ENCODE peak calls at places on chromosomes 7 and 10, in seven cellular contexts. One of them, this sample, is unnamed.

GRCh38 chr10:62335326-62335725 is 38.8 kb upstream of the ZNF365 start:
- DNase-seq in GM13976: no peak
- DNase-seq in lung: no peak
- DNase-seq in activated gamma-delta T cell treated with Interleukin-2 at 50 U/mL for 16 hours: no peak
- DNase-seq in kidney tubule cell: peak; percentile 46
- DNase-seq in BE2C: no peak
- DNase-seq in activated CD8-positive, alpha-beta T cell treated with anti-CD3 and anti-CD28 coated beads for 36 hours: no peak
- DNase-seq in this sample: no peak

GRCh38 chr7:87628780-87629569 is 777 bp downstream of the RUNDC3B start:
- DNase-seq in BE2C: peak; percentile 43
- DNase-seq in activated gamma-delta T cell treated with Interleukin-2 at 50 U/mL for 16 hours: peak; percentile 20
- DNase-seq in lung: peak; percentile 29
- DNase-seq in kidney tubule cell: peak; percentile 65
- DNase-seq in activated CD8-positive, alpha-beta T cell treated with anti-CD3 and anti-CD28 coated beads for 36 hours: peak; percentile 64
- DNase-seq in GM13976: peak; percentile 32
- DNase-seq in this sample: no peak

GRCh38 chr10:133439517-133440461 is 14.0 kb upstream of the SCART1 start:
- DNase-seq in activated CD8-positive, alpha-beta T cell treated with anti-CD3 and anti-CD28 coated beads for 36 hours: no peak
- DNase-seq in BE2C: no peak
- DNase-seq in GM13976: peak; percentile 11
- DNase-seq in activated gamma-delta T cell treated with Interleukin-2 at 50 U/mL for 16 hours: no peak
- DNase-seq in lung: peak; percentile 25
- DNase-seq in kidney tubule cell: no peak
- DNase-seq in this sample: no peak

GRCh38 chr10:100826983-100827818 is 81.8 kb downstream of the PAX2 start:
- DNase-seq in kidney tubule cell: no peak
- DNase-seq in lung: peak; percentile 28
- DNase-seq in activated gamma-delta T cell treated with Interleukin-2 at 50 U/mL for 16 hours: no peak
- DNase-seq in activated CD8-positive, alpha-beta T cell treated with anti-CD3 and anti-CD28 coated beads for 36 hours: peak; percentile 44
- DNase-seq in GM13976: peak; percentile 74
- DNase-seq in BE2C: peak; percentile 35
- DNase-seq in this sample: no peak

GRCh38 chr10:94281654-94282053 is 81.1 kb downstream of the NOC3L start:
- DNase-seq in activated gamma-delta T cell treated with Interleukin-2 at 50 U/mL for 16 hours: no peak
- DNase-seq in GM13976: no peak
- DNase-seq in activated CD8-positive, alpha-beta T cell treated with anti-CD3 and anti-CD28 coated beads for 36 hours: no peak
- DNase-seq in lung: no peak
- DNase-seq in kidney tubule cell: no peak
- DNase-seq in BE2C: no peak
- DNase-seq in this sample: no peak

GRCh38 chr10:130136214-130137076 is at the start of gene GLRX3:
- DNase-seq in lung: peak; percentile 87
- DNase-seq in GM13976: peak; percentile 97
- DNase-seq in kidney tubule cell: peak; percentile 84
- DNase-seq in BE2C: peak; percentile 91
- DNase-seq in activated gamma-delta T cell treated with Interleukin-2 at 50 U/mL for 16 hours: peak; percentile 87
- DNase-seq in activated CD8-positive, alpha-beta T cell treated with anti-CD3 and anti-CD28 coated beads for 36 hours: peak; percentile 93
- DNase-seq in this sample: peak; percentile 70

GRCh38 chr7:119562839-119563238 is 710.1 kb upstream of the KCND2 start:
- DNase-seq in BE2C: no peak
- DNase-seq in activated gamma-delta T cell treated with Interleukin-2 at 50 U/mL for 16 hours: no peak
- DNase-seq in GM13976: no peak
- DNase-seq in activated CD8-positive, alpha-beta T cell treated with anti-CD3 and anti-CD28 coated beads for 36 hours: no peak
- DNase-seq in lung: no peak
- DNase-seq in kidney tubule cell: no peak
- DNase-seq in this sample: no peak

GRCh38 chr10:31319602-31320178 is 674 bp downstream of the ZEB1 start:
- DNase-seq in kidney tubule cell: no peak
- DNase-seq in BE2C: no peak
- DNase-seq in activated CD8-positive, alpha-beta T cell treated with anti-CD3 and anti-CD28 coated beads for 36 hours: no peak
- DNase-seq in activated gamma-delta T cell treated with Interleukin-2 at 50 U/mL for 16 hours: no peak
- DNase-seq in lung: peak; percentile 28
- DNase-seq in GM13976: peak; percentile 38
- DNase-seq in this sample: no peak

GRCh38 chr7:11492307-11492706 is 339.7 kb downstream of the THSD7A start:
- DNase-seq in kidney tubule cell: no peak
- DNase-seq in activated gamma-delta T cell treated with Interleukin-2 at 50 U/mL for 16 hours: no peak
- DNase-seq in BE2C: no peak
- DNase-seq in lung: no peak
- DNase-seq in GM13976: no peak
- DNase-seq in activated CD8-positive, alpha-beta T cell treated with anti-CD3 and anti-CD28 coated beads for 36 hours: no peak
- DNase-seq in this sample: no peak

GRCh38 chr10:132889091-132889490 is 53.3 kb downstream of the CFAP46 start:
- DNase-seq in kidney tubule cell: peak; percentile 5
- DNase-seq in BE2C: no peak
- DNase-seq in activated CD8-positive, alpha-beta T cell treated with anti-CD3 and anti-CD28 coated beads for 36 hours: no peak
- DNase-seq in lung: no peak
- DNase-seq in GM13976: no peak
- DNase-seq in activated gamma-delta T cell treated with Interleukin-2 at 50 U/mL for 16 hours: no peak
- DNase-seq in this sample: no peak

GRCh38 chr10:32972454-32972853 is 14.4 kb upstream of the ITGB1 start:
- DNase-seq in kidney tubule cell: no peak
- DNase-seq in lung: no peak
- DNase-seq in activated gamma-delta T cell treated with Interleukin-2 at 50 U/mL for 16 hours: no peak
- DNase-seq in GM13976: no peak
- DNase-seq in BE2C: no peak
- DNase-seq in activated CD8-positive, alpha-beta T cell treated with anti-CD3 and anti-CD28 coated beads for 36 hours: no peak
- DNase-seq in this sample: no peak

GRCh38 chr10:103481974-103482531 is 3.0 kb upstream of the CALHM3 start:
- DNase-seq in GM13976: peak; percentile 78
- DNase-seq in activated gamma-delta T cell treated with Interleukin-2 at 50 U/mL for 16 hours: peak; percentile 45
- DNase-seq in activated CD8-positive, alpha-beta T cell treated with anti-CD3 and anti-CD28 coated beads for 36 hours: peak; percentile 46
- DNase-seq in kidney tubule cell: peak; percentile 61
- DNase-seq in lung: no peak
- DNase-seq in BE2C: peak; percentile 64
- DNase-seq in this sample: no peak

GRCh38 chr7:130944997-130945396 is 211.0 kb upstream of the KLF14 start:
- DNase-seq in activated CD8-positive, alpha-beta T cell treated with anti-CD3 and anti-CD28 coated beads for 36 hours: no peak
- DNase-seq in lung: no peak
- DNase-seq in BE2C: no peak
- DNase-seq in GM13976: no peak
- DNase-seq in activated gamma-delta T cell treated with Interleukin-2 at 50 U/mL for 16 hours: no peak
- DNase-seq in kidney tubule cell: no peak
- DNase-seq in this sample: no peak

GRCh38 chr10:77420942-77421523 is 216.6 kb downstream of the KCNMA1 start:
- DNase-seq in kidney tubule cell: no peak
- DNase-seq in lung: peak; percentile 42
- DNase-seq in activated CD8-positive, alpha-beta T cell treated with anti-CD3 and anti-CD28 coated beads for 36 hours: no peak
- DNase-seq in activated gamma-delta T cell treated with Interleukin-2 at 50 U/mL for 16 hours: no peak
- DNase-seq in BE2C: no peak
- DNase-seq in GM13976: no peak
- DNase-seq in this sample: no peak

GRCh38 chr7:114405427-114405826 is 9.2 kb upstream of the FOXP2 start:
- DNase-seq in activated CD8-positive, alpha-beta T cell treated with anti-CD3 and anti-CD28 coated beads for 36 hours: no peak
- DNase-seq in kidney tubule cell: peak; percentile 55
- DNase-seq in activated gamma-delta T cell treated with Interleukin-2 at 50 U/mL for 16 hours: no peak
- DNase-seq in lung: no peak
- DNase-seq in BE2C: no peak
- DNase-seq in GM13976: no peak
- DNase-seq in this sample: no peak

This sample was measured in thoracic aorta.